ENCODE peak calls at places on chromosomes 4 and X, in six cellular contexts. F is heart right ventricle, H is NCI-H1417, X is mucosa of descending colon, V is iPS-NIHi11, L is mammary epithelial cell. N is an unnamed sample.

GRCh38 chrX:143437439-143437838 is 79.8 kb downstream of the SPANXN3 start:
- DNase-seq in V (peak; percentile 9), F (no peak), H (peak; percentile 63), L (no peak), X (no peak), N (no peak)

GRCh38 chrX:119121341-119121740 is 6.3 kb downstream of the KIAA1210 start:
- DNase-seq in H (no peak), L (no peak), F (no peak), V (no peak), X (no peak), N (no peak)

GRCh38 chrX:152170621-152171020 is 32.2 kb upstream of the MAGEA10 start:
- DNase-seq in L (no peak), H (no peak), V (no peak), X (no peak), F (no peak), N (no peak)

GRCh38 chrX:120207009-120207610 is 43.5 kb upstream of the ZBTB33 start:
- DNase-seq in F (no peak), H (peak; percentile 3), X (no peak), V (no peak), L (no peak), N (no peak)

GRCh38 chrX:18076434-18076833 is 144.3 kb downstream of the BEND2 start:
- DNase-seq in H (no peak), X (no peak), V (no peak), F (no peak), L (no peak), N (no peak)

GRCh38 chr4:185914583-185915199 is 102.7 kb upstream of the SORBS2 start:
- DNase-seq in X (no peak), V (no peak), H (no peak), F (no peak), L (no peak), N (no peak)

GRCh38 chr4:127145001-127145400 is 487.8 kb upstream of the INTU start:
- DNase-seq in F (no peak), V (no peak), H (peak; percentile 94), L (no peak), X (no peak), N (no peak)

GRCh38 chr4:188428935-188429334 is 289.7 kb downstream of the TRIML1 start:
- DNase-seq in H (peak; percentile 70), X (no peak), V (peak; percentile 38), F (no peak), L (peak; percentile 76), N (no peak)

GRCh38 chr4:32840461-32841189 is 2120.5 kb downstream of the PCDH7 start:
- DNase-seq in X (no peak), V (no peak), H (peak; percentile 44), F (no peak), L (no peak), N (no peak)

GRCh38 chr4:6776920-6777635 is 5.4 kb upstream of the KIAA0232 start:
- DNase-seq in X (no peak), V (no peak), L (no peak), F (no peak), H (peak; percentile 13), N (no peak)

GRCh38 chr4:47876310-47876709 is 38.1 kb downstream of the NFXL1 start:
- DNase-seq in H (no peak), L (no peak), X (no peak), F (no peak), V (no peak), N (no peak)

GRCh38 chrX:3244203-3244743 is 102.2 kb downstream of the MXRA5 start:
- DNase-seq in V (no peak), H (no peak), F (no peak), X (no peak), L (peak; percentile 19), N (no peak)

GRCh38 chrX:154051210-154051810 is 31.6 kb upstream of the IRAK1 start:
- DNase-seq in H (peak; percentile 72), F (peak; percentile 41), X (peak; percentile 90), V (peak; percentile 54), L (peak; percentile 35), N (peak; percentile 37)

GRCh38 chrX:16087081-16087480 is 36.3 kb upstream of the GRPR start:
- DNase-seq in F (no peak), X (peak; percentile 5), H (no peak), L (no peak), V (no peak), N (no peak)

GRCh38 chr4:138055890-138056289 is 186.3 kb downstream of the SLC7A11 start:
- DNase-seq in L (peak; percentile 34), F (no peak), X (no peak), V (no peak), H (no peak), N (no peak)

GRCh38 chrX:2692221-2693122 is 1.4 kb downstream of the CD99 start:
- DNase-seq in V (no peak), X (peak; percentile 54), H (no peak), F (peak; percentile 71), L (no peak), N (no peak)

GRCh38 chr4:145218251-145218650 is 37.9 kb upstream of the OTUD4 start:
- DNase-seq in X (no peak), L (no peak), F (no peak), H (no peak), V (no peak), N (no peak)